ENCODE peak calls at places on chromosomes 2 and 18, in ten cellular contexts. B is GM23248, U is PC-3, I is K562, E is fibroblast of lung, R is HCT116, X is MM.1S, H is astrocyte, S is GM12878, V is endothelial cell of umbilical vein. Q is an unnamed sample.

GRCh38 chr2:32553829-32554432 is 73.9 kb upstream of the TTC27 start:
- DNase-seq in B (peak), U (peak), I (peak), E (peak), R (peak), X (peak), H (peak), S (peak), V (peak), Q (peak)

GRCh38 chr2:38581193-38582147 is 21.3 kb downstream of the HNRNPLL start:
- DNase-seq in B (peak), U (peak), I (peak), E (peak), R (peak), X (peak), H (peak), S (peak), V (peak), Q (peak)

GRCh38 chr2:128448331-128449225 is 129.9 kb upstream of the HS6ST1 start:
- DNase-seq in B (no peak), U (no peak), I (no peak), E (no peak), R (no peak), X (no peak), H (no peak), S (no peak), V (no peak), Q (peak)

GRCh38 chr18:11379660-11380059 is 229.7 kb upstream of the SLC35G4 start:
- DNase-seq in B (no peak), U (no peak), I (no peak), E (no peak), R (no peak), X (no peak), H (no peak), S (no peak), V (no peak), Q (no peak)

GRCh38 chr2:85263591-85263990 is 64.2 kb downstream of the TGOLN2 start:
- DNase-seq in B (no peak), U (no peak), I (no peak), E (no peak), R (no peak), X (no peak), H (no peak), S (no peak), V (no peak), Q (no peak)

GRCh38 chr2:162257416-162257815 is 14.2 kb upstream of the FAP start:
- DNase-seq in B (peak), U (no peak), I (no peak), E (peak), R (no peak), X (no peak), H (no peak), S (no peak), V (no peak), Q (no peak)

GRCh38 chr18:3246636-3247242 is 862 bp upstream of the MYL12A start:
- DNase-seq in B (peak), U (peak), I (peak), E (no peak), R (no peak), X (peak), H (no peak), S (no peak), V (no peak), Q (peak)

GRCh38 chr18:334575-335132 is 66.8 kb upstream of the THOC1 start:
- DNase-seq in B (no peak), U (no peak), I (no peak), E (no peak), R (no peak), X (no peak), H (no peak), S (no peak), V (no peak), Q (no peak)

GRCh38 chr18:50744253-50744652 is 75.6 kb downstream of the MRO start:
- DNase-seq in B (no peak), U (no peak), I (no peak), E (no peak), R (no peak), X (no peak), H (no peak), S (no peak), V (no peak), Q (no peak)

GRCh38 chr2:220300806-220301205 is 673.4 kb downstream of the SLC4A3 start:
- DNase-seq in B (no peak), U (no peak), I (no peak), E (no peak), R (no peak), X (no peak), H (peak), S (no peak), V (no peak), Q (no peak)

GRCh38 chr2:86078801-86079545 is 26.7 kb downstream of the POLR1A start:
- DNase-seq in B (peak), U (peak), I (no peak), E (peak), R (no peak), X (peak), H (peak), S (no peak), V (peak), Q (peak)

GRCh38 chr2:141814150-141814549 is 316.7 kb downstream of the LRP1B start:
- DNase-seq in B (no peak), U (no peak), I (no peak), E (no peak), R (no peak), X (no peak), H (no peak), S (no peak), V (no peak), Q (no peak)

GRCh38 chr2:210092791-210093190 is 78.4 kb downstream of the KANSL1L start:
- DNase-seq in B (no peak), U (no peak), I (no peak), E (no peak), R (no peak), X (no peak), H (no peak), S (no peak), V (no peak), Q (no peak)

GRCh38 chr2:8551622-8552074 is 130.2 kb upstream of the ID2 start:
- DNase-seq in B (no peak), U (no peak), I (no peak), E (no peak), R (no peak), X (no peak), H (no peak), S (no peak), V (no peak), Q (no peak)

GRCh38 chr18:9992988-9993845 is 79.4 kb downstream of the VAPA start:
- DNase-seq in B (no peak), U (no peak), I (no peak), E (no peak), R (no peak), X (no peak), H (no peak), S (no peak), V (no peak), Q (no peak)

GRCh38 chr2:3642521-3643215 is 15.3 kb upstream of the ALLC start:
- DNase-seq in B (no peak), U (no peak), I (no peak), E (no peak), R (no peak), X (no peak), H (no peak), S (no peak), V (no peak), Q (no peak)

GRCh38 chr2:197675246-197675645 is at the start of gene RFTN2:
- DNase-seq in B (peak), U (no peak), I (no peak), E (peak), R (no peak), X (no peak), H (no peak), S (no peak), V (no peak), Q (no peak)
- H3K9ac ChIP-seq in B (peak), U (no peak), I (no peak), E (peak), R (no peak), X (no peak), H (peak), S (no peak), V (peak), Q (no peak)

DNA sequence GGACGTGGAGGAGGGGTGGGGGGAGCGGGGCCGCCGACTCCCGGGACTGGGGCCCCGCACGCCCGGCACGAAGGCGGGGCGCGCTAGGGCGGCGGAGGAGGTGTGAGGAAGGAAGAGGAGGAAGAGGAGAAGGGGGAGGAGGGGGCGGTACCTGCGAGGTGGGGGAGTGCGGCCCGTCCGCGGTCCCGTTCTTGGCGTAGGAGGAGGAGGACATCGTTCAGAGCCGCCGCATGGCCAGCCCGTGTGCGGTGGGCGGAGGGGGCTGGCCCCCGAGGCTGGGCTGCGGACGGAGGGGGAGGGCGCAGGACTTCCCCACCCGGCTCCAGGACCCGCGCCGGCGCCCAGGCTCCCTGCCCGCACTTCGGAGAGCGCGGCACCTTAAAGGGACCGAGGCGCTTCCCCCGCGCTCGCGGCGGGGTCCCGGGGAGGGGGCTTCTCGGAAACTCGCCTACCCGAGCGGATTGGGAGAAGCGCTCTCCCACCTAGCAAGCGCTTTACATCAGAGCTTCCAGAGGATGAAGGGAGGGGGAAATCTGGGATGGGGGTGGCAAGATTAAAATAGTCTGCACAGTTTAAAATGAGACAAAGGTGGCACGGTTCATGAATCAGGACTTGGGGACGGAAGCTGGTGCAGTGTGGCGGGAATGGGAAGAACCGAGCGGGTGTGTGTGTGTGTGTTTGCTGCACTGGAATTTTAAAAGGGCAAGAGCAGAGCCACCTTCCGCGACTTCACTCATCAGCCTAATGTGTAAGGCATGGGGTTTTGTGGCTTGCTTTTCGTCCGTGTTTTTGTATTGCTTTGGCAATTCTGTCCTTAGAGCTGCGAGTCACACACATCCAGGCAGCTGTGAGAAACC is at the start of gene CACNB4:
- DNase-seq in B (peak), U (no peak), I (no peak), E (peak), R (no peak), X (no peak), H (no peak), S (no peak), V (peak), Q (peak)
- TF ChIP-seq EZH2 in B (no peak), U (peak), I (no peak), E (peak), R (no peak), X (no peak), H (peak), S (no peak), V (peak), Q (peak)

GRCh38 chr2:144596074-144596871 is 76.4 kb upstream of the ZEB2 start:
- DNase-seq in B (peak), U (peak), I (peak), E (peak), R (no peak), X (no peak), H (peak), S (no peak), V (peak), Q (peak)
- H3K4me3 ChIP-seq in B (no peak), U (peak), I (peak), E (peak), R (no peak), X (no peak), H (peak), S (peak), V (no peak), Q (no peak)

GRCh38 chr2:189662674-189663226 is 1.5 kb downstream of the ASNSD1 start:
- DNase-seq in B (no peak), U (no peak), I (no peak), E (no peak), R (no peak), X (no peak), H (no peak), S (no peak), V (no peak), Q (no peak)
- H3K9ac ChIP-seq in B (peak), U (peak), I (peak), E (no peak), R (peak), X (peak), H (peak), S (peak), V (peak), Q (no peak)

DNA sequence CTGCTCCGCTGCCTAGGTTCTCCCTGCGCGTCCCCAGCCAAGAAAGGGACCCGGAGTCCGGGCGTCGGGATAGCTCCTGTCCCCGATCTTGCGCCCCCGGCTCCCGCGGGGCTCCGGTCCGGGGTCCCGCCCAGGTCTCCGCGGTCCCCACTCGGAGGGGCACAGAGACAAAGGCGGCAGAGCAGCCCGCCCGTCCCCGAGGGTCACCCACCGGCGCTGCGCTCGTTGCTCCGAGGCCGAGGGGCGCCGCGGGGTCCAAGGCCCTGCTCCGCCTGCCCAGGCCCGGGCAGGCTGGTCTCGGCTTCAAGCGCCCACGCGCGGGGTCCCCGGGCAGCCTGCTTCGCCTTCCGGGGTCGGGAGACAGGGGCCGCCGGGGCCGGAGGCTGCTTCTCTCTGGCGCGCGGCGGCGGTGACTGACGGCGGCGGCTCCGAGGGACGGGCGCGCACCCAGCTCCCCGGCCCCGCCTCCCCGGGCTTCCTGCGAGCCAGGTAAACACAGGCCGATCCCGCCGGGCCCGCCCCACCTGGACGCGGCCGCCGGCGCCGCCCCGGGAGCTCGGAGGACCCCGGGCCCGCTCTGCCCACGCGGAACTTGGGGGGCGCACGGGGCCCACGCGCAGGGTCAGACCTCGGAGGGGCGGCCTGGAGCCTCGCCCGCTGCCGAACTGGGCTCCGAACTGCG is at the start of gene MBP:
- DNase-seq in B (peak), U (peak), I (no peak), E (no peak), R (no peak), X (peak), H (no peak), S (no peak), V (no peak), Q (peak)
- TF ChIP-seq EZH2 in B (peak), U (no peak), I (no peak), E (peak), R (no peak), X (no peak), H (peak), S (no peak), V (peak), Q (peak)

GRCh38 chr2:133676392-133677130 is 108.3 kb upstream of the NCKAP5 start:
- DNase-seq in B (peak), U (no peak), I (no peak), E (peak), R (no peak), X (no peak), H (peak), S (no peak), V (no peak), Q (no peak)

GRCh38 chr2:133680399-133681044 is 112.3 kb upstream of the NCKAP5 start:
- DNase-seq in B (no peak), U (peak), I (no peak), E (no peak), R (no peak), X (no peak), H (no peak), S (no peak), V (no peak), Q (no peak)

GRCh38 chr2:133674066-133674432 is 105.8 kb upstream of the NCKAP5 start:
- DNase-seq in B (no peak), U (no peak), I (no peak), E (no peak), R (no peak), X (no peak), H (no peak), S (no peak), V (no peak), Q (no peak)

GRCh38 chr2:133673570-133673969 is 105.3 kb upstream of the NCKAP5 start:
- DNase-seq in B (no peak), U (no peak), I (no peak), E (no peak), R (no peak), X (no peak), H (no peak), S (no peak), V (no peak), Q (no peak)

GRCh38 chr2:133674433-133675331 is 106.4 kb upstream of the NCKAP5 start:
- DNase-seq in B (peak), U (peak), I (no peak), E (peak), R (no peak), X (no peak), H (peak), S (no peak), V (peak), Q (peak)
- H3K4me3 ChIP-seq in B (peak), U (peak), I (no peak), E (peak), R (no peak), X (no peak), H (peak), S (no peak), V (peak), Q (no peak)

GRCh38 chr2:122156101-122156500 is 400.6 kb downstream of the TSN start:
- DNase-seq in B (no peak), U (no peak), I (no peak), E (no peak), R (no peak), X (no peak), H (no peak), S (no peak), V (no peak), Q (peak)
- H3K9ac ChIP-seq in B (no peak), U (no peak), I (no peak), E (no peak), R (no peak), X (no peak), H (no peak), S (no peak), V (no peak), Q (no peak)

GRCh38 chr2:158661231-158661630 is 133.9 kb upstream of the DAPL1 start:
- DNase-seq in B (no peak), U (no peak), I (no peak), E (no peak), R (no peak), X (no peak), H (no peak), S (no peak), V (no peak), Q (no peak)
- TF ChIP-seq EZH2 in B (no peak), U (no peak), I (no peak), E (no peak), R (no peak), X (no peak), H (no peak), S (no peak), V (no peak), Q (no peak)

Q was measured in neural progenitor cell.